ENCODE peak calls at places on chromosomes 4 and X, in five cellular contexts. One of them, this sample, is unnamed.

GRCh38 chr4:104128850-104129213 is 365.9 kb downstream of the CXXC4 start:
- DNase-seq in sigmoid colon: no peak
- DNase-seq in DND-41: no peak
- DNase-seq in tibial artery: no peak
- DNase-seq in right cardiac atrium: no peak
- DNase-seq in this sample: no peak

GRCh38 chr4:99886146-99886545 is 8.1 kb downstream of the LAMTOR3 start:
- DNase-seq in DND-41: no peak
- DNase-seq in tibial artery: no peak
- DNase-seq in right cardiac atrium: no peak
- DNase-seq in sigmoid colon: no peak
- DNase-seq in this sample: no peak

GRCh38 chr4:107283587-107284559 is 247.8 kb upstream of the DKK2 start:
- DNase-seq in tibial artery: no peak
- DNase-seq in sigmoid colon: no peak
- DNase-seq in DND-41: no peak
- DNase-seq in right cardiac atrium: no peak
- DNase-seq in this sample: no peak

GRCh38 chrX:154967603-154968002 is 54.9 kb downstream of the F8 start:
- DNase-seq in DND-41: no peak
- DNase-seq in sigmoid colon: no peak
- DNase-seq in right cardiac atrium: no peak
- DNase-seq in tibial artery: no peak
- DNase-seq in this sample: no peak

GRCh38 chr4:78864405-78865024 is 74.7 kb downstream of the PAQR3 start:
- DNase-seq in sigmoid colon: no peak
- DNase-seq in tibial artery: no peak
- DNase-seq in right cardiac atrium: no peak
- DNase-seq in DND-41: peak; percentile 30
- DNase-seq in this sample: peak; percentile 67

GRCh38 chr4:176631611-176632010 is 161.1 kb downstream of the VEGFC start:
- DNase-seq in right cardiac atrium: no peak
- DNase-seq in sigmoid colon: no peak
- DNase-seq in tibial artery: no peak
- DNase-seq in DND-41: no peak
- DNase-seq in this sample: no peak

GRCh38 chr4:122091397-122091796 is 60.7 kb upstream of the BLTP1 start:
- DNase-seq in tibial artery: no peak
- DNase-seq in right cardiac atrium: no peak
- DNase-seq in DND-41: no peak
- DNase-seq in sigmoid colon: no peak
- DNase-seq in this sample: no peak

GRCh38 chr4:82947498-82947897 is 47.0 kb downstream of the THAP9 start:
- DNase-seq in sigmoid colon: no peak
- DNase-seq in DND-41: no peak
- DNase-seq in right cardiac atrium: no peak
- DNase-seq in tibial artery: no peak
- DNase-seq in this sample: no peak

GRCh38 chrX:155071694-155072215 is 447 bp downstream of the BRCC3 start:
- DNase-seq in DND-41: peak; percentile 13
- DNase-seq in tibial artery: peak; percentile 66
- DNase-seq in right cardiac atrium: no peak
- DNase-seq in sigmoid colon: peak; percentile 68
- DNase-seq in this sample: no peak

GRCh38 chr4:186144596-186145569 is 40.4 kb downstream of the FAM149A start:
- DNase-seq in DND-41: no peak
- DNase-seq in right cardiac atrium: peak; percentile 70
- DNase-seq in tibial artery: peak; percentile 85
- DNase-seq in sigmoid colon: peak; percentile 79
- DNase-seq in this sample: no peak

GRCh38 chrX:151753313-151754041 is 18.9 kb downstream of the CNGA2 start:
- DNase-seq in sigmoid colon: peak; percentile 70
- DNase-seq in right cardiac atrium: peak; percentile 49
- DNase-seq in tibial artery: peak; percentile 68
- DNase-seq in DND-41: no peak
- DNase-seq in this sample: no peak

GRCh38 chr4:185396724-185397402 is at the start of gene ANKRD37:
- DNase-seq in tibial artery: no peak
- DNase-seq in DND-41: no peak
- DNase-seq in right cardiac atrium: peak; percentile 47
- DNase-seq in sigmoid colon: no peak
- DNase-seq in this sample: no peak

GRCh38 chr4:52862605-52863236 is 604 bp downstream of the RASL11B start:
- DNase-seq in DND-41: no peak
- DNase-seq in sigmoid colon: no peak
- DNase-seq in right cardiac atrium: no peak
- DNase-seq in tibial artery: no peak
- DNase-seq in this sample: no peak

GRCh38 chr4:25308761-25309160 is 3.8 kb upstream of the ZCCHC4 start:
- DNase-seq in sigmoid colon: no peak
- DNase-seq in DND-41: no peak
- DNase-seq in tibial artery: no peak
- DNase-seq in right cardiac atrium: no peak
- DNase-seq in this sample: no peak

GRCh38 chrX:46912098-46912672 is at the start of gene JADE3:
- DNase-seq in sigmoid colon: peak; percentile 85
- DNase-seq in right cardiac atrium: peak; percentile 82
- DNase-seq in tibial artery: peak; percentile 81
- DNase-seq in DND-41: peak; percentile 78
- DNase-seq in this sample: peak; percentile 12

GRCh38 chr4:153651041-153651960 is 32.8 kb upstream of the TLR2 start:
- DNase-seq in sigmoid colon: peak; percentile 80
- DNase-seq in DND-41: peak; percentile 68
- DNase-seq in tibial artery: no peak
- DNase-seq in right cardiac atrium: peak; percentile 45
- DNase-seq in this sample: peak; percentile 46

GRCh38 chr4:103197765-103198110 is 405 bp downstream of the CENPE start:
- DNase-seq in tibial artery: no peak
- DNase-seq in DND-41: no peak
- DNase-seq in sigmoid colon: no peak
- DNase-seq in right cardiac atrium: no peak
- DNase-seq in this sample: no peak

GRCh38 chrX:154412468-154412867 is 1.1 kb downstream of the TAFAZZIN start:
- DNase-seq in right cardiac atrium: peak; percentile 61
- DNase-seq in tibial artery: no peak
- DNase-seq in DND-41: peak; percentile 49
- DNase-seq in sigmoid colon: no peak
- DNase-seq in this sample: peak; percentile 63

GRCh38 chrX:368811-369562 is 17.7 kb downstream of the PPP2R3B start:
- DNase-seq in sigmoid colon: no peak
- DNase-seq in tibial artery: no peak
- DNase-seq in DND-41: no peak
- DNase-seq in right cardiac atrium: no peak
- DNase-seq in this sample: no peak

GRCh38 chr4:183449193-183449888 is 4.9 kb downstream of the CDKN2AIP start:
- DNase-seq in sigmoid colon: no peak
- DNase-seq in DND-41: no peak
- DNase-seq in right cardiac atrium: no peak
- DNase-seq in tibial artery: no peak
- DNase-seq in this sample: no peak

GRCh38 chrX:30995705-30996104 is 76.1 kb downstream of the FTHL17 start:
- DNase-seq in sigmoid colon: no peak
- DNase-seq in tibial artery: no peak
- DNase-seq in DND-41: no peak
- DNase-seq in right cardiac atrium: no peak
- DNase-seq in this sample: no peak

GRCh38 chrX:30995060-30995700 is 76.7 kb downstream of the FTHL17 start:
- DNase-seq in right cardiac atrium: no peak
- DNase-seq in tibial artery: no peak
- DNase-seq in sigmoid colon: no peak
- DNase-seq in DND-41: no peak
- DNase-seq in this sample: peak; percentile 30

GRCh38 chrX:30990361-30990760 is 81.5 kb downstream of the FTHL17 start:
- DNase-seq in right cardiac atrium: no peak
- DNase-seq in tibial artery: no peak
- DNase-seq in sigmoid colon: no peak
- DNase-seq in DND-41: no peak
- DNase-seq in this sample: no peak

GRCh38 chrX:30992381-30992904 is 79.4 kb downstream of the FTHL17 start:
- DNase-seq in DND-41: no peak
- DNase-seq in tibial artery: no peak
- DNase-seq in sigmoid colon: no peak
- DNase-seq in right cardiac atrium: no peak
- DNase-seq in this sample: no peak
- H3K27ac ChIP-seq in DND-41: no peak overlapping the region
- H3K27ac ChIP-seq in tibial artery: no peak overlapping the region
- H3K27ac ChIP-seq in sigmoid colon: no peak overlapping the region
- H3K27ac ChIP-seq in right cardiac atrium: no peak overlapping the region
- H3K27ac ChIP-seq in this sample: no peak overlapping the region

GRCh38 chr4:158776106-158776505 is 7.3 kb downstream of the FNIP2 start:
- DNase-seq in sigmoid colon: no peak
- DNase-seq in right cardiac atrium: no peak
- DNase-seq in DND-41: no peak
- DNase-seq in tibial artery: no peak
- DNase-seq in this sample: no peak
- H3K4me1 ChIP-seq in sigmoid colon: peaks cover 55% of the 10 kb centered on the region
- H3K4me1 ChIP-seq in right cardiac atrium: peaks cover 10% of the 10 kb centered on the region
- H3K4me1 ChIP-seq in DND-41: no peaks in the 10 kb centered on the region
- H3K4me1 ChIP-seq in tibial artery: peaks cover 80% of the 10 kb centered on the region
- H3K4me1 ChIP-seq in this sample: peaks cover 17% of the 10 kb centered on the region

DNA sequence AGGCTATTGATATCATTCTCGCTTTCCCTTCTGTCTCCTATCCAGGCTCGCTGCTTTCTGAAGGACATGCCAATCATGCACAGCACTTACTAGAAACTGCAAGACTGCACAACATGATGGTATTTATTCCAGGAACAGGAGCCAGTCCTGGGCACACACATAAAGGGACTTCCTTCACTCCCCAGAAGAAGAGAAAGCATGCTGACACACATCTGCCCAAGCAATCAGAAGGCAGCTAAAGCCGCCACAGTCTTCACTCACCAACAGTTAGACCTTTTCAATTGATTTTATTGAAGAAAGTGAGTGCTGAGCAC is 137.7 kb downstream of the SLC7A11 start:
- DNase-seq in right cardiac atrium: no peak
- DNase-seq in tibial artery: no peak
- DNase-seq in DND-41: no peak
- DNase-seq in sigmoid colon: no peak
- DNase-seq in this sample: no peak
- H3K4me3 ChIP-seq in right cardiac atrium: peak overlapping the region; percentile 30
- H3K4me3 ChIP-seq in tibial artery: peak overlapping the region; percentile 7
- H3K4me3 ChIP-seq in DND-41: no peak overlapping the region
- H3K4me3 ChIP-seq in sigmoid colon: no peak overlapping the region
- H3K4me3 ChIP-seq in this sample: no peak overlapping the region

GRCh38 chrX:133600536-133600935 is 185.2 kb upstream of the GPC4 start:
- DNase-seq in tibial artery: no peak
- DNase-seq in right cardiac atrium: no peak
- DNase-seq in DND-41: no peak
- DNase-seq in sigmoid colon: no peak
- DNase-seq in this sample: no peak

GRCh38 chrX:133606990-133607389 is 191.7 kb upstream of the GPC4 start:
- DNase-seq in sigmoid colon: no peak
- DNase-seq in DND-41: no peak
- DNase-seq in tibial artery: no peak
- DNase-seq in right cardiac atrium: no peak
- DNase-seq in this sample: no peak

GRCh38 chrX:133598596-133599334 is 183.5 kb upstream of the GPC4 start:
- DNase-seq in tibial artery: no peak
- DNase-seq in right cardiac atrium: no peak
- DNase-seq in sigmoid colon: no peak
- DNase-seq in DND-41: no peak
- DNase-seq in this sample: no peak

GRCh38 chrX:133601116-133601515 is 185.8 kb upstream of the GPC4 start:
- DNase-seq in right cardiac atrium: no peak
- DNase-seq in sigmoid colon: no peak
- DNase-seq in DND-41: no peak
- DNase-seq in tibial artery: no peak
- DNase-seq in this sample: no peak

GRCh38 chrX:133602881-133603280 is 187.6 kb upstream of the GPC4 start:
- DNase-seq in right cardiac atrium: no peak
- DNase-seq in sigmoid colon: no peak
- DNase-seq in tibial artery: no peak
- DNase-seq in DND-41: no peak
- DNase-seq in this sample: no peak
- H3K27ac ChIP-seq in right cardiac atrium: no peak overlapping the region
- H3K27ac ChIP-seq in sigmoid colon: no peak overlapping the region
- H3K27ac ChIP-seq in tibial artery: no peak overlapping the region
- H3K27ac ChIP-seq in DND-41: no peak overlapping the region
- H3K27ac ChIP-seq in this sample: no peak overlapping the region

GRCh38 chr4:38673109-38673978 is 9.3 kb downstream of the KLF3 start:
- DNase-seq in sigmoid colon: no peak
- DNase-seq in right cardiac atrium: peak; percentile 83
- DNase-seq in DND-41: no peak
- DNase-seq in tibial artery: peak; percentile 78
- DNase-seq in this sample: no peak

GRCh38 chr4:38674206-38675144 is 10.5 kb downstream of the KLF3 start:
- DNase-seq in tibial artery: no peak
- DNase-seq in sigmoid colon: no peak
- DNase-seq in right cardiac atrium: no peak
- DNase-seq in DND-41: no peak
- DNase-seq in this sample: no peak

GRCh38 chr4:38677466-38677865 is 13.5 kb downstream of the KLF3 start:
- DNase-seq in sigmoid colon: no peak
- DNase-seq in tibial artery: no peak
- DNase-seq in DND-41: no peak
- DNase-seq in right cardiac atrium: no peak
- DNase-seq in this sample: no peak

GRCh38 chr4:38676986-38677385 is 13.0 kb downstream of the KLF3 start:
- DNase-seq in tibial artery: no peak
- DNase-seq in DND-41: no peak
- DNase-seq in sigmoid colon: no peak
- DNase-seq in right cardiac atrium: no peak
- DNase-seq in this sample: no peak

GRCh38 chr4:38675167-38676121 is 11.4 kb downstream of the KLF3 start:
- DNase-seq in DND-41: peak; percentile 77
- DNase-seq in tibial artery: peak; percentile 85
- DNase-seq in right cardiac atrium: peak; percentile 72
- DNase-seq in sigmoid colon: peak; percentile 88
- DNase-seq in this sample: peak; percentile 79
- H3K4me1 ChIP-seq in DND-41: no peaks in the 10 kb centered on the region
- H3K4me1 ChIP-seq in tibial artery: peaks cover 96% of the 10 kb centered on the region
- H3K4me1 ChIP-seq in right cardiac atrium: peaks cover 28% of the 10 kb centered on the region
- H3K4me1 ChIP-seq in sigmoid colon: peaks cover 96% of the 10 kb centered on the region
- H3K4me1 ChIP-seq in this sample: peaks cover 79% of the 10 kb centered on the region

GRCh38 chr4:56465599-56466295 is 1.7 kb upstream of the SRP72 start:
- DNase-seq in sigmoid colon: no peak
- DNase-seq in tibial artery: no peak
- DNase-seq in DND-41: no peak
- DNase-seq in right cardiac atrium: no peak
- DNase-seq in this sample: no peak
- H3K4me3 ChIP-seq in sigmoid colon: peak overlapping the region; percentile 97
- H3K4me3 ChIP-seq in tibial artery: peak overlapping the region; percentile 78
- H3K4me3 ChIP-seq in DND-41: peak overlapping the region; percentile 87
- H3K4me3 ChIP-seq in right cardiac atrium: peak overlapping the region; percentile 84
- H3K4me3 ChIP-seq in this sample: no peak overlapping the region

DNA sequence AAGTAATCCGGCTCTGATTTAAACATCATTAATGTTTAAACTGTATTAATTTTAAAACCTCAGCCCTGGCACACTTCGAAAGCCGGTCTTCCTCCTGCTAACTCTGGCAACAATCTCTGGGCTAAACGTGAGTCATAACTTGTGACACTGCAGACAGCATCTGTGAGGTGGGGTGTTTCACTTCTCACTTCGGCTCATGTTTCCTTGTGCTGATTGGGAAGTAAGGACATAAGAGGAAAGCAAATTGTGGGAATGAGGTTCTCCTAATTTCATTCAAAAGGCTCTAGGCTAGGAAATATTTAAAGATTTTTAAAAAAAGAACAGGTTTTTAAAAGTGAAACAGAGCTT is 139.9 kb upstream of the USP9X start:
- DNase-seq in tibial artery: peak; percentile 65
- DNase-seq in sigmoid colon: peak; percentile 76
- DNase-seq in DND-41: no peak
- DNase-seq in right cardiac atrium: no peak
- DNase-seq in this sample: no peak
- H3K27ac ChIP-seq in tibial artery: peak overlapping the region; percentile 55
- H3K27ac ChIP-seq in sigmoid colon: peak overlapping the region; percentile 50
- H3K27ac ChIP-seq in DND-41: no peak overlapping the region
- H3K27ac ChIP-seq in right cardiac atrium: no peak overlapping the region
- H3K27ac ChIP-seq in this sample: no peak overlapping the region